ENCODE peak calls at places on chromosomes 12 and 14, in four cellular contexts. N is GM12878, Y is K562, E is HL-60. M is an unnamed sample.

GRCh38 chr12:96623155-96623554 is 133.8 kb downstream of the CFAP54 start:
- DNase-seq in N (no peak), E (no peak), Y (no peak), M (no peak)

GRCh38 chr14:53929871-53930685 is 26.5 kb downstream of the BMP4 start:
- DNase-seq in Y (peak), E (no peak), N (no peak), M (no peak)

GRCh38 chr14:75971509-75971908 is 10.3 kb downstream of the TGFB3 start:
- DNase-seq in Y (no peak), E (no peak), N (no peak), M (no peak)

GRCh38 chr14:97703006-97703760 is 906.0 kb downstream of the VRK1 start:
- DNase-seq in Y (no peak), E (no peak), N (peak), M (no peak)

GRCh38 chr12:111327474-111327873 is 41.4 kb downstream of the PHETA1 start:
- DNase-seq in E (no peak), N (no peak), Y (no peak), M (no peak)

GRCh38 chr12:20150835-20151234 is 217.5 kb upstream of the PDE3A start:
- DNase-seq in Y (no peak), E (no peak), N (no peak), M (no peak)

GRCh38 chr12:40946612-40947194 is 241.4 kb upstream of the PDZRN4 start:
- DNase-seq in Y (peak), N (no peak), E (peak), M (no peak)

GRCh38 chr14:77022219-77022852 is 6.2 kb downstream of the IRF2BPL start:
- DNase-seq in N (no peak), Y (no peak), E (no peak), M (no peak)

GRCh38 chr12:109267361-109267760 is 41.7 kb downstream of the FOXN4 start:
- DNase-seq in N (no peak), E (no peak), Y (no peak), M (no peak)

GRCh38 chr14:99173086-99173485 is 98.9 kb downstream of the BCL11B start:
- DNase-seq in Y (no peak), N (no peak), E (no peak), M (no peak)

GRCh38 chr12:21618566-21618965 is 13.9 kb upstream of the GYS2 start:
- DNase-seq in Y (no peak), E (no peak), N (no peak), M (no peak)

GRCh38 chr14:99946652-99947489 is 118.4 kb upstream of the EVL start:
- DNase-seq in N (no peak), Y (peak), E (no peak), M (peak)

GRCh38 chr12:65171870-65172269 is 2.5 kb downstream of the LEMD3 start:
- DNase-seq in E (no peak), N (no peak), Y (no peak), M (no peak)

GRCh38 chr12:29639893-29640495 is 142.5 kb upstream of the OVCH1 start:
- DNase-seq in E (no peak), Y (no peak), N (no peak), M (no peak)

GRCh38 chr14:99566390-99567354 is 37.3 kb downstream of the CCDC85C start:
- DNase-seq in E (no peak), N (no peak), Y (no peak), M (no peak)

GRCh38 chr12:100745378-100746071 is 49.1 kb upstream of the ANO4 start:
- DNase-seq in Y (no peak), E (no peak), N (no peak), M (no peak)

GRCh38 chr12:52519826-52520662 is at the start of gene KRT5:
- DNase-seq in Y (no peak), E (no peak), N (no peak), M (no peak)

GRCh38 chr12:115988629-115989563 is 288.6 kb downstream of the MED13L start:
- DNase-seq in Y (no peak), E (no peak), N (no peak), M (no peak)

GRCh38 chr14:35261774-35262173 is 30.4 kb upstream of the PSMA6 start:
- DNase-seq in Y (no peak), E (no peak), N (no peak), M (no peak)

GRCh38 chr12:115553622-115554021 is 723.9 kb downstream of the MED13L start:
- DNase-seq in E (no peak), Y (no peak), N (no peak), M (no peak)

GRCh38 chr12:62190081-62190480 is 70.1 kb upstream of the USP15 start:
- DNase-seq in N (no peak), E (no peak), Y (no peak), M (no peak)

GRCh38 chr12:24530689-24531088 is 418.2 kb downstream of the BCAT1 start:
- DNase-seq in E (no peak), Y (no peak), N (no peak), M (no peak)

GRCh38 chr12:11814362-11814761 is 164.9 kb downstream of the ETV6 start:
- DNase-seq in Y (no peak), N (no peak), E (no peak), M (no peak)

GRCh38 chr14:50844397-50844796 is 13.4 kb upstream of the NIN start:
- DNase-seq in Y (no peak), E (no peak), N (no peak), M (no peak)

GRCh38 chr12:21837847-21838246 is 63.3 kb upstream of the KCNJ8 start:
- DNase-seq in Y (no peak), N (no peak), E (no peak), M (no peak)

GRCh38 chr12:118714051-118714460 is 267.3 kb upstream of the SRRM4 start:
- DNase-seq in Y (peak), N (peak), E (peak), M (peak)

GRCh38 chr12:64840949-64841717 is 16.7 kb downstream of the TBC1D30 start:
- DNase-seq in N (no peak), Y (no peak), E (no peak), M (no peak)

GRCh38 chr12:88200029-88200428 is 57.9 kb downstream of the TMTC3 start:
- DNase-seq in Y (no peak), N (no peak), E (no peak), M (no peak)

GRCh38 chr14:74978416-74978947 is 23.1 kb upstream of the PGF start:
- DNase-seq in Y (no peak), N (no peak), E (no peak), M (no peak)

GRCh38 chr12:109735825-109736551 is 22.4 kb downstream of the FAM222A start:
- DNase-seq in E (no peak), N (no peak), Y (no peak), M (no peak)

GRCh38 chr14:31243860-31244259 is 36.3 kb upstream of the HECTD1 start:
- DNase-seq in E (no peak), N (no peak), Y (no peak), M (no peak)

GRCh38 chr12:29782821-29783772 is 645 bp downstream of the TMTC1 start:
- DNase-seq in E (no peak), Y (no peak), N (no peak), M (no peak)

GRCh38 chr12:49057888-49058287 is 2.7 kb downstream of the KMT2D start:
- DNase-seq in Y (no peak), N (no peak), E (no peak), M (no peak)

GRCh38 chr12:84789184-84789583 is 123.4 kb downstream of the SLC6A15 start:
- DNase-seq in N (no peak), Y (no peak), E (no peak), M (no peak)

GRCh38 chr12:84791444-84791843 is 121.2 kb downstream of the SLC6A15 start:
- DNase-seq in N (no peak), Y (no peak), E (no peak), M (no peak)

GRCh38 chr12:84793558-84794367 is 118.8 kb downstream of the SLC6A15 start:
- DNase-seq in E (no peak), Y (no peak), N (no peak), M (no peak)
- TF ChIP-seq SPI1 in E (no peak), Y (no peak), N (no peak), M (no peak)

GRCh38 chr12:122909442-122910288 is 13.7 kb upstream of the VPS37B start:
- DNase-seq in E (no peak), N (no peak), Y (no peak), M (no peak)
- TF ChIP-seq SPI1 in E (no peak), N (no peak), Y (no peak), M (no peak)

GRCh38 chr12:31118831-31119530 is 45.3 kb downstream of the DDX11 start:
- DNase-seq in Y (peak), N (no peak), E (no peak), M (no peak)
- TF ChIP-seq SPI1 in Y (no peak), N (no peak), E (no peak), M (no peak)

GRCh38 chr12:93785262-93786010 is 108.3 kb downstream of the CRADD start:
- DNase-seq in E (no peak), Y (peak), N (no peak), M (no peak)
- TF ChIP-seq SPI1 in E (no peak), Y (no peak), N (no peak), M (no peak)

GRCh38 chr12:114403044-114403689 is 2.8 kb downstream of the TBX5 start:
- DNase-seq in Y (no peak), E (no peak), N (no peak), M (no peak)

GRCh38 chr12:114405199-114405448 is 820 bp downstream of the TBX5 start:
- DNase-seq in N (no peak), Y (no peak), E (no peak), M (no peak)

GRCh38 chr12:114404451-114405198 is 1.3 kb downstream of the TBX5 start:
- DNase-seq in E (no peak), N (no peak), Y (no peak), M (no peak)

GRCh38 chr12:114405449-114406271 is at the start of gene TBX5:
- DNase-seq in E (no peak), N (no peak), Y (no peak), M (no peak)

GRCh38 chr12:114403690-114404450 is 2.1 kb downstream of the TBX5 start:
- DNase-seq in E (no peak), N (no peak), Y (no peak), M (no peak)
- TF ChIP-seq SPI1 in E (no peak), N (no peak), Y (no peak), M (no peak)

GRCh38 chr14:49692895-49693737 is at the start of gene KLHDC1:
- DNase-seq in Y (peak), N (no peak), E (peak), M (peak)
- TF ChIP-seq SPI1 in Y (no peak), N (no peak), E (no peak), M (no peak)

GRCh38 chr14:32510815-32511214 is 181.7 kb downstream of the AKAP6 start:
- DNase-seq in N (no peak), E (no peak), Y (no peak), M (no peak)

GRCh38 chr14:32507029-32507984 is 178.2 kb downstream of the AKAP6 start:
- DNase-seq in E (no peak), Y (no peak), N (no peak), M (no peak)

GRCh38 chr14:32512348-32512747 is 183.2 kb downstream of the AKAP6 start:
- DNase-seq in Y (no peak), N (no peak), E (no peak), M (no peak)

GRCh38 chr14:32509632-32510187 is 180.6 kb downstream of the AKAP6 start:
- DNase-seq in N (no peak), Y (no peak), E (no peak), M (no peak)

GRCh38 chr14:32508281-32508680 is 179.2 kb downstream of the AKAP6 start:
- DNase-seq in Y (no peak), N (no peak), E (no peak), M (no peak)
- TF ChIP-seq SPI1 in Y (no peak), N (no peak), E (no peak), M (no peak)

GRCh38 chr12:120639771-120640721 is at the start of gene CABP1:
- DNase-seq in E (no peak), Y (peak), N (no peak), M (peak)
- TF ChIP-seq SPI1 in E (no peak), Y (no peak), N (no peak), M (no peak)

GRCh38 chr12:90106568-90106967 is 397.9 kb upstream of the ATP2B1 start:
- DNase-seq in E (no peak), N (no peak), Y (no peak), M (no peak)

GRCh38 chr12:90112668-90113067 is 404.0 kb upstream of the ATP2B1 start:
- DNase-seq in Y (no peak), E (no peak), N (no peak), M (no peak)

DNA sequence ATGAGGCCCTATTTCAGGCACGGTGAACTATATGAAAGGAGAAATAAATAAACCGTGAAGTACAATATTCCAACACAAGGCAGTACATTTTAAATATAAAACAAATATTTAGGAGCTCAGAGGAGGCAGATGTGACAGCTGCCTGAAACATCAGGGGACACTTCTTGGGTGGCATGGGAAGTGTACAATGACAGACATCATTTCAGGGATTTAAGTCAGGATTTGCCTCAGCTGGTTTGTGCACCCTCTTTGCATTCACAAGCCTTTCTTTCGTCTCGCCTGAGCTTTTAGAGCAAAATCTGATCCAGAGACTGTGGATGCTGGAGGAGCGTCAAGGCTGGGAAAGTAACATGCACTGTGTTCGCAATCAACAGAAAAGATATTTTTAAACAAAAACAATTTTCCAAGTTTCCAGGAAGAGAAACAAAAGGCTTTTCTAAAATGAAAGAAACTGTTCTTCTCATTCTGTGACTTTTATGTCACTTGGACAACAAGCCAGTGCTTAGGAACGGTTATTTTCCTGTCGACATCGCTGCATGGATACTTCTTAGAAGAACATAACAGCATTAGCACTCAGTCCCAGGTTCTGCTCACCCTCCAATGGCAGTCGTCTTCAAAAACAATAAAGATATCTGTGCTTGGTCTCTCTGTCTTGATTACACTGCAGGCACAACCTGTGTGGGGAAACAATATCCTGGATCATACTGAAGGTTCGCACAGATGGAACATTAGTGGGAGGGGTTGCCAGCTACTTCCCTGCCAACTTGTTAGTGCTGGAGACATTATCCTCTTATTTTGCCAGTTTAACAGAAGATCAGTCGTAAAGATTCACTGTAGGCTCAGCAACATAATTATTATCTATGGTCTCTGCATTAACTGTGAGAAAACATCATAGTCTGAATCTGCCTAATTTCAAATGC is 403.3 kb upstream of the ATP2B1 start:
- DNase-seq in E (no peak), Y (no peak), N (no peak), M (no peak)
- TF ChIP-seq SPI1 in E (no peak), Y (no peak), N (no peak), M (no peak)